ENCODE peak calls at places on chromosomes 13 and 19, in eight cellular contexts. A is ovary; K is ascending aorta; B is CD4-positive, CD25-positive, alpha-beta regulatory T cell; Q is naive thymus-derived CD4-positive, alpha-beta T cell; V is testis; D is mesendoderm; E is neural progenitor cell. C is an unnamed sample.

GRCh38 chr19:39543477-39543857 is 3.5 kb upstream of the EID2 start:
- DNase-seq in A (no peak), D (no peak), V (no peak), K (no peak), E (no peak), B (no peak), Q (no peak), C (no peak)

GRCh38 chr19:49339364-49340068 is 4.3 kb downstream of the CD37 start:
- DNase-seq in K (peak), A (peak), E (peak), V (peak), Q (peak), B (no peak), D (peak), C (no peak)

GRCh38 chr13:30441304-30441703 is 19.0 kb downstream of the UBE2L5 start:
- DNase-seq in K (no peak), Q (no peak), V (no peak), A (no peak), E (no peak), D (no peak), B (no peak), C (no peak)

GRCh38 chr13:106796280-106797047 is 228.5 kb upstream of the ARGLU1 start:
- DNase-seq in E (peak), Q (no peak), D (peak), K (no peak), B (no peak), V (no peak), A (no peak), C (no peak)

GRCh38 chr13:95627590-95627989 is 16.9 kb downstream of the DZIP1 start:
- DNase-seq in V (no peak), B (no peak), D (no peak), E (no peak), A (no peak), Q (no peak), K (no peak), C (no peak)

GRCh38 chr19:13692096-13692495 is 72.2 kb upstream of the MRI1 start:
- DNase-seq in Q (no peak), A (no peak), E (no peak), V (no peak), B (no peak), D (no peak), K (peak), C (no peak)

GRCh38 chr19:55384576-55385235 is 614 bp upstream of the TMEM238 start:
- DNase-seq in D (no peak), A (peak), Q (no peak), E (no peak), V (peak), B (no peak), K (no peak), C (no peak)

GRCh38 chr13:84139561-84140158 is 257.4 kb upstream of the SLITRK1 start:
- DNase-seq in V (no peak), B (no peak), Q (no peak), A (no peak), E (no peak), D (no peak), K (no peak), C (no peak)

GRCh38 chr13:21833921-21834320 is 163.0 kb downstream of the FGF9 start:
- DNase-seq in K (no peak), D (no peak), E (no peak), Q (no peak), V (no peak), A (no peak), B (no peak), C (no peak)

DNA sequence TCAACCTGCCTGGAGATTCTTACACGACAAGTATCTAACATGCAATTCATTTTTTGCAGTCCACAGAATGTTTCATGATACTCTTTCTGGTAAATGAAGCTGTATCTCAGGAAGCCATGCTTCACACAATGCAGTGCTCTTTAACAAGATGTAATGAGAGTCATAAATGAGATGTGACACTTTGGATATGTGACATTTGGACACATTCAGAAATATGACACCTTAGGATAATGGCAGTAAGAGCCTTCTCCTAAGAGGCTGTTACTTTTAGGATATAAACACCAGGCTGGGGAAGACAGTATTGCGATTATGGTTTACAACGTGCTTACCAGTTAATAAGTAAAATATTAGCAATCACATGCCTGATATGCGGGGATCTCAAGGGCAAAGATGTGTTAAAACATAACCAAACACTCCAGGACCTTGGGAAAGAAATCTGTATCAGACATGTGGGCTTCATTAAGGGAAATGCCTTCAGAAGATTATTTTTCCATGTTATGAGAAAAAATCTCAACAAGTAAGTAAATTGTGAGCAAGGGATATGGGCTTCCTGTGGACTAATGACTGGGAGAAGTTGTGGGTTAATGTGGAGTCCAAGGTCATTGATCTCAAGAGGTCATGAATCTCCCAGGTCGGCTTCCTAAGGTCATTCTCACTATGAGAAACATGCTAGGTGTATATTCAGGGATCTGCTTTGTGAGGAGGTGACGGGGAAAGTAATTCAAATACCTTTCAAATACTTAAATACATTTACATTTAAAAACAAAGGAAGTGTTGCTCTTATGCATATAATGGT is 105.3 kb downstream of the STARD13 start:
- DNase-seq in E (no peak), Q (no peak), K (no peak), D (peak), V (no peak), A (no peak), B (no peak), C (no peak)
- H3K27ac ChIP-seq in E (no peak), Q (no peak), K (no peak), D (no peak), V (no peak), A (no peak), B (no peak), C (no peak)

GRCh38 chr13:102708991-102709390 is 14.1 kb upstream of the METTL21C start:
- DNase-seq in E (no peak), B (no peak), Q (no peak), K (no peak), A (no peak), V (no peak), D (no peak), C (no peak)
- H3K27ac ChIP-seq in E (no peak), B (no peak), Q (no peak), K (no peak), A (no peak), V (no peak), D (no peak), C (no peak)

GRCh38 chr13:29106651-29107050 is 286.5 kb downstream of the MTUS2 start:
- DNase-seq in E (no peak), K (no peak), B (no peak), A (no peak), Q (no peak), V (no peak), D (no peak), C (no peak)
- H3K27ac ChIP-seq in E (no peak), K (no peak), B (no peak), A (no peak), Q (no peak), V (no peak), D (no peak), C (no peak)

DNA sequence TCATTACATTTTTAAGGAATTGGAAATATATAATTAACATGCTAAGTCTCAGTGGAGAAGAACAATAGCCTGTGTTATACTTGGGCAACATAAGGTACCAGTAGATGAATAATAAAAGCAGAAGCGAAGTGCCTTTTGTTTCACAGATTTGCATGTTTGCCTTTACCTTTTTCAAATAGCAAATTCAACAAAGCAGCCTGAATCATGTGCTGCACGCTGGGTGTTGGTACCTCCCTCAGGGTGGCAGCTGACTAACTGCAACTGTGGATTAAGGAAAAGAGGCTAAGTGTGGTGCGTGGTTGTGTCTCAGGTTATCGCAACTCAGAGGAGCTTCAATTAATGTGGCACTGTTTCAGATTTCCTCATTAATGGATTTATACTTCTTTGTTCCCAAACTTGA is 189.0 kb downstream of the LMO7 start:
- DNase-seq in E (no peak), K (no peak), A (no peak), B (no peak), V (no peak), Q (no peak), D (no peak), C (no peak)
- H3K27ac ChIP-seq in E (no peak), K (no peak), A (no peak), B (no peak), V (no peak), Q (no peak), D (no peak), C (no peak)

DNA sequence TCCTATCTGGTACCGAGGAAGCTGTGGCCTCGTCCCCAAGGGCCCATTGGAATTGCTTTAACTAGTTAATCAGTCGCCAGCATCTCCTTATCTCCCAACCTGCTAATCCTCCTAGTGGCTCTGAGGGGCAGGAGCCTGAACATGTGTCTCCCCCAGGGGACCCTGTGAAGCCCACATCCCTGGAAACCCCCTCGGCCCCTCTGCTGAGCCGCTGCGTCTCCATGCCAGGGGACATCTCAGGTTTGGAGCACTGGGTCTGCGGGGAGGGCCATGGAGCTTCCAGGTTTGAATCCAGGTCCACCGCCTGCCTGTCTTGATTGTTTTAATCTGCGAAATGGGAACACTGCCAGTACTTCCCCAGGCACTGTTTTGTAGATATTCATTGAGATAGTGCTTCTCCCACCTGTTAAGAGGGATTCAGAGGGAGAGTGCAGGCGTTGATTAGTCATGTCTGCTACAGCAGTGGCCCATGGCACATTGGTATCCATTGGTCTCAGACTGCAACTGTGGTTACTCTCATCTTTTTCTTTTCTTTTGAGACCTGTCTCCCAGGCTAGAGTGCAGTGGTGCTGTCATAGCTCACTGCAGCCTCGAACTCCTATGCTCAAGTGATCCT is 6.4 kb downstream of the PNPLA6 start:
- DNase-seq in E (no peak), A (no peak), Q (no peak), B (no peak), K (no peak), D (peak), V (no peak), C (no peak)
- H3K27ac ChIP-seq in E (no peak), A (no peak), Q (no peak), B (no peak), K (no peak), D (no peak), V (no peak), C (no peak)

GRCh38 chr19:47523473-47523872 is 8.6 kb upstream of the NAPA start:
- DNase-seq in B (no peak), K (no peak), D (no peak), V (no peak), E (no peak), Q (no peak), A (no peak), C (no peak)

GRCh38 chr19:47521473-47522180 is 6.8 kb upstream of the NAPA start:
- DNase-seq in Q (no peak), B (no peak), K (no peak), D (no peak), A (no peak), V (no peak), E (no peak), C (no peak)

GRCh38 chr19:47518854-47519253 is 4.0 kb upstream of the NAPA start:
- DNase-seq in E (no peak), B (no peak), D (no peak), K (no peak), V (no peak), A (no peak), Q (no peak), C (no peak)

GRCh38 chr19:47520343-47520806 is 5.5 kb upstream of the NAPA start:
- DNase-seq in E (no peak), Q (no peak), V (no peak), B (no peak), A (no peak), D (no peak), K (no peak), C (no peak)

DNA sequence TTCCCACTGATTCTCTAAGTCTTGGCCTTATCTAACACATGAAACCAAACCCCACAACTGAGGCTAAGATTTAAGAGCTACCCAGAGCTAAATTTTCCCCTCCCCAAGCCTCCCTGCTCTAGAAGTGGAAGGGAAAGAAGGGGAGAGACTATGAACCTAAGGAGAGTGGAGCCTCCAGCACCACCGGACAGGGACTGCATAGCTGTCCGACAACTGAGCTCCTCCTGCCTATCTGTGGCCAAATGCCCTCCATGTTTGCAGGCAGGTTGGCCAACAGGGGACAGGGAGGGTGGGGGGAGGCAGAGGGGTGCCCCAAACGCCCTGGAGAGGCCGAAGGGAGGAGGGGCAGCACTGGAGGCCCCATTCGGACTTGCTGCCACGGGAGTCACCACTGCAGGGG is 6.0 kb upstream of the NAPA start:
- DNase-seq in A (no peak), E (no peak), K (no peak), Q (no peak), D (no peak), V (no peak), B (no peak), C (no peak)
- H3K27ac ChIP-seq in A (no peak), E (no peak), K (no peak), Q (no peak), D (no peak), V (no peak), B (no peak), C (no peak)